ENCODE peak calls at places on chromosomes 6 and 20, in four cellular contexts. W is IMR-90, O is H9, Z is mesenchymal stem cell. I is an unnamed sample.

GRCh38 chr20:49567421-49568256 is at the start of gene PTGIS:
- DNase-seq in Z (peak), O (peak), W (no peak), I (peak)

GRCh38 chr6:147382945-147383554 is 125.4 kb upstream of the SAMD5 start:
- DNase-seq in Z (peak), O (no peak), W (peak), I (peak)

GRCh38 chr6:81767163-81768000 is 14.9 kb upstream of the TENT5A start:
- DNase-seq in O (no peak), Z (peak), W (peak), I (peak)

GRCh38 chr6:42896178-42896719 is 16.8 kb downstream of the RPL7L1 start:
- DNase-seq in Z (no peak), O (no peak), W (no peak), I (no peak)

GRCh38 chr6:33983109-33983475 is 162.8 kb downstream of the GRM4 start:
- DNase-seq in O (peak), Z (peak), W (peak), I (peak)

GRCh38 chr6:148747145-148747492 is 289 bp downstream of the UST start:
- DNase-seq in W (peak), Z (peak), O (no peak), I (no peak)

GRCh38 chr6:12233693-12234551 is 56.2 kb upstream of the EDN1 start:
- DNase-seq in W (peak), Z (peak), O (peak), I (peak)

GRCh38 chr6:151808331-151809241 is 1.1 kb downstream of the ESR1 start:
- DNase-seq in W (no peak), Z (no peak), O (peak), I (peak)

GRCh38 chr20:11453430-11453829 is 464.3 kb upstream of the BTBD3 start:
- DNase-seq in O (no peak), W (peak), Z (peak), I (no peak)

GRCh38 chr6:35731736-35732532 is 4.9 kb upstream of the ARMC12 start:
- DNase-seq in O (peak), W (peak), Z (peak), I (peak)

GRCh38 chr6:35719830-35720733 is 16.8 kb upstream of the ARMC12 start:
- DNase-seq in W (peak), O (peak), Z (peak), I (peak)

GRCh38 chr6:36678488-36679042 is at the start of gene CDKN1A:
- DNase-seq in Z (peak), O (peak), W (peak), I (peak)

GRCh38 chr6:117540670-117541069 is 58.2 kb downstream of the DCBLD1 start:
- DNase-seq in O (no peak), Z (no peak), W (peak), I (peak)

GRCh38 chr20:16803965-16804792 is 56.0 kb downstream of the OTOR start:
- DNase-seq in W (peak), O (peak), Z (peak), I (peak)

GRCh38 chr20:51910202-51911050 is 108.1 kb upstream of the SALL4 start:
- DNase-seq in W (peak), Z (peak), O (no peak), I (no peak)

GRCh38 chr6:167799033-167799933 is 27.4 kb upstream of the AFDN start:
- DNase-seq in W (no peak), O (no peak), Z (peak), I (peak)

GRCh38 chr6:164286021-164286420 is 871.5 kb downstream of the QKI start:
- DNase-seq in O (no peak), Z (no peak), W (no peak), I (no peak)

GRCh38 chr6:48664850-48665249 is 553.9 kb upstream of the PTCHD4 start:
- DNase-seq in O (no peak), W (peak), Z (no peak), I (no peak)

GRCh38 chr6:72824833-72825232 is 203.0 kb downstream of the KCNQ5 start:
- DNase-seq in O (no peak), Z (peak), W (no peak), I (peak)

GRCh38 chr6:166770216-166771116 is 143.4 kb upstream of the RPS6KA2 start:
- DNase-seq in O (no peak), W (peak), Z (no peak), I (peak)

GRCh38 chr6:107712523-107713213 is 111.4 kb downstream of the SCML4 start:
- DNase-seq in O (no peak), W (peak), Z (peak), I (no peak)

GRCh38 chr20:42530855-42531674 is 658.6 kb downstream of the PTPRT start:
- DNase-seq in O (peak), W (no peak), Z (no peak), I (peak)

GRCh38 chr6:28384143-28384533 is 15.4 kb downstream of the ZSCAN12 start:
- DNase-seq in Z (no peak), W (no peak), O (no peak), I (no peak)

GRCh38 chr20:36908603-36909002 is 32.7 kb downstream of the TLDC2 start:
- DNase-seq in O (no peak), Z (no peak), W (no peak), I (no peak)

GRCh38 chr20:57613481-57613921 is 6.7 kb downstream of the ZBP1 start:
- DNase-seq in W (no peak), O (no peak), Z (no peak), I (no peak)

GRCh38 chr6:169370666-169371343 is 117.2 kb upstream of the THBS2 start:
- DNase-seq in W (no peak), Z (no peak), O (no peak), I (no peak)

GRCh38 chr6:169370054-169370453 is 116.4 kb upstream of the THBS2 start:
- DNase-seq in Z (no peak), O (no peak), W (peak), I (peak)

GRCh38 chr6:169372616-169373015 is 119.0 kb upstream of the THBS2 start:
- DNase-seq in Z (no peak), O (no peak), W (no peak), I (no peak)

GRCh38 chr6:169368200-169368599 is 114.6 kb upstream of the THBS2 start:
- DNase-seq in Z (no peak), O (no peak), W (no peak), I (no peak)

GRCh38 chr6:169371344-169372144 is 117.9 kb upstream of the THBS2 start:
- DNase-seq in O (peak), Z (peak), W (peak), I (peak)
- H4K91ac ChIP-seq in O (no peak), Z (no peak), W (peak), I (no peak)

GRCh38 chr6:116386581-116387299 is 16.0 kb downstream of the DSE start:
- DNase-seq in O (no peak), W (peak), Z (peak), I (no peak)
- H3K9ac ChIP-seq in O (no peak), W (no peak), Z (peak), I (no peak)

DNA sequence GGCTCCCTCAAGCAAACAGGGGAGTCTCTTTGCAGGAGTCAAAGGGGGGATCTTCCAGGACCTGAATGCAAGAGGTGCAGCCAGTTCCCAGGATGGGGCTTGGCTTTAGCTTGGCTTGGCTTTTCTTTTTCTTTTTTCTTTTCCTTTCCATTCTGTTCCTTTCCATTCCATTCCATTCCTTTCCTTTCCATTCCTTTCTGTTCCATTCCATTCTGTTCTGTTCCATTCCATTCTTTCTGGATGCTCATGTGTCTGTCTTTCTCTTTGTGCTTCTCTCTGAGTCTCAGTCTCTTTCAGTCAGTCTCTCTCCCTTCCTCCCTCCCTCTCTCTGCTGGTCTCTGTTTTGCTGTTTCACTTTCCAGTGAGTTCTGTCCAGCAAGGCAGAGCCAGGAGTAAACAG is 163.3 kb downstream of the PHACTR3 start:
- DNase-seq in O (no peak), Z (no peak), W (no peak), I (no peak)
- H3K14ac ChIP-seq in O (no peak), Z (no peak), W (no peak), I (no peak)

DNA sequence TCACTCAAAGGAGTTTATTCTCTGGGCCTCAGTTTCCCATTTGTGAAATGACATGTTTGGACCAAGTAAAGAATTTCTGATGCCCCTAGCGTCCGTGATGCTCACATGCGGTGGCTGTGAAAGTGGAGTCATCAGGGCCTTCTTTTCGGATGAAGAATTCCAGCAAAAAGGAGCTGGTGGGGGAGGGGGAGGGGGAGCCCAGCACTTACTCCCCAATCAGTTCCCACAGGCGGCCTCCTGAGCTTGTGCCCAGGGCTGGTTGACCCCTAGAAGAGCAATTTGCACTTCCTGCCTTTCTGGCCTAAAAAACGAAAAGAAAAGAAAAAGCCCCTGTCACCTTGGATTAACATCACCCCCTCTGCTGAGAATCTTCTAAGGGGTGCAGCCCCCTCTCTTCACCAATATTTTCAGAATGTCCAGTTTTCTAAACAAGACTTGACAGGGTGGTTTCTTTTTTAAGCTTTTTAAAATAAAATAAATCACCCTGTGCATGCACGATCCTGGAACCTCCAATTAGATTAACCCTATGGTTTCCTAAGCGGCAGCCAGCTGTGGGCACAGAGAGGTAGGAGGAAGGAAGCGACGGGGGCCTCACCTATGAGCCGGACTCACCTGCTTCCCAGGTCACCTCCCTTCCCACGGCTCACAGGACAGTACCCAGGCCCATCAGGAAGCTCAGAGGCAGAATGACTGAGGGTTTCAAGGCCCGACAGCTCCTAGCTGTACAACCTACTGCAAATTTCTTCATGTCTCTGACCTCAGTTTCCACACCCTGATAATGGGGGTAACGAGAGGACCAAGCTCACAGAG is 10.4 kb upstream of the TGM2 start:
- DNase-seq in O (no peak), W (no peak), Z (no peak), I (no peak)
- H4K91ac ChIP-seq in O (no peak), W (no peak), Z (no peak), I (peak)

GRCh38 chr6:106158816-106159215 is 72.7 kb downstream of the PRDM1 start:
- DNase-seq in Z (no peak), W (peak), O (no peak), I (no peak)
- H3K9ac ChIP-seq in Z (no peak), W (no peak), O (no peak), I (no peak)

DNA sequence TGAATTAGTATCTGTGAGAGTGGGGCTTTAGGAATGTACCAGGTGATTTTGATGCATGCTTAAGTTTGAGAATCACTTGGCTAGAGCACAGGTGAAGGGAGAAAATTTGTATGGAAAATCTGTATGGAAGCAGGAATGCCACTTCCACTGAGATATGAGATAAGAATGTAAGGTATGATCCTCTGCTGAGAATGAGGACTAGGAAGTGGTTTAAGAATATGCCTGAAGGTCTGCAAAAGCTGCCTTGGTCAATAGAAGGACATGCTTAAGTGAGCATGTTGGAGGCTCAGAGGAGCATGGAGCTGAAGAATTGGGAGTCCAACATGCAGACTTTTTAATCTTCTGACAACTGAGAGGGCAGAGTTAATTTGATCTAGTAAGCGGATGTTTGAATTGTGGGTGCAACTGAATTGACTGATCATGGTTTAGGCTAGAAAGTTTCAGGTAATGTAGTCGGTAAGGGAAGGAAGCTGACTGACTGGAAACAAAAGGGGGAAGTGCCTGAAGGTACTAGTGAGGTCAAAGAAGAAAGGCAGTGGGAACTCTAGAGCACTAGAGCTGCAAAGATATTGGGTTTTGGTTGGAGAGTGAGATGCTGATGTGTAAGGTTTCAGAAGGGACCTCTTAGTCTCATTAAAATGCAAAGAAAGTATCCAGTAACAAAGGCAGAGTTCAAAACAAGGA is 28.6 kb upstream of the NOTCH4 start:
- DNase-seq in W (no peak), O (no peak), Z (no peak), I (peak)
- H3K14ac ChIP-seq in W (peak), O (no peak), Z (no peak), I (no peak)

I was measured in trophoblast cell.